ENCODE peak calls at places on chromosomes 13 and 19, in seven cellular contexts. V is suprapubic skin; S is skeletal muscle cell; H is activated CD4-positive, alpha-beta T cell treated with anti-CD3 and anti-CD28 coated beads, Interleukin-2, amount 10 ng/mL, durations not matched to agents 7 days and 5 days; P is H54; D is stimulated activated CD4-positive, alpha-beta T cell treated with anti-CD3 and anti-CD28 coated beads, Interleukin-1b, Interleukin-23, amount 100 ng/mL, for 1 hour; L is EH. O is an unnamed sample.

GRCh38 chr19:44603201-44603945 is 10.0 kb upstream of the IGSF23 start:
- DNase-seq in V (no peak), S (peak), H (no peak), P (peak), D (no peak), L (peak), O (no peak)

GRCh38 chr13:94759120-94759728 is 46.9 kb upstream of the SOX21 start:
- DNase-seq in V (no peak), S (no peak), H (no peak), P (no peak), D (no peak), L (no peak), O (no peak)

GRCh38 chr13:105937451-105937850 is 598.0 kb downstream of the EFNB2 start:
- DNase-seq in V (no peak), S (no peak), H (no peak), P (no peak), D (no peak), L (peak), O (no peak)

GRCh38 chr13:51827254-51827653 is 17.7 kb downstream of the TMEM272 start:
- DNase-seq in V (no peak), S (no peak), H (no peak), P (no peak), D (no peak), L (no peak), O (no peak)

GRCh38 chr19:31264379-31264778 is 84.9 kb downstream of the TSHZ3 start:
- DNase-seq in V (peak), S (no peak), H (no peak), P (no peak), D (no peak), L (no peak), O (no peak)

GRCh38 chr19:41192574-41193419 is at the start of gene CYP2S1:
- DNase-seq in V (no peak), S (no peak), H (peak), P (no peak), D (no peak), L (peak), O (peak)

GRCh38 chr13:113888701-113889330 is 24.9 kb upstream of the GAS6 start:
- DNase-seq in V (no peak), S (no peak), H (no peak), P (no peak), D (no peak), L (no peak), O (no peak)

GRCh38 chr19:53365899-53366493 is 491 bp downstream of the ZNF525 start:
- DNase-seq in V (no peak), S (no peak), H (peak), P (no peak), D (peak), L (peak), O (no peak)

GRCh38 chr19:35618857-35619256 is 6.3 kb downstream of the HAUS5 start:
- DNase-seq in V (no peak), S (no peak), H (no peak), P (no peak), D (no peak), L (no peak), O (no peak)

GRCh38 chr19:12965812-12966135 is 3.6 kb upstream of the DAND5 start:
- DNase-seq in V (no peak), S (no peak), H (no peak), P (no peak), D (no peak), L (no peak), O (no peak)

GRCh38 chr13:111903143-111903542 is 163.8 kb upstream of the SOX1 start:
- DNase-seq in V (no peak), S (no peak), H (no peak), P (no peak), D (no peak), L (no peak), O (no peak)

O was measured in stomach.